ENCODE peak calls at places on chromosomes 4 and X, in six cellular contexts. R is GM23338, X is dorsolateral prefrontal cortex, E is NCI-H2081, Q is H1, I is NCI-H345. W is an unnamed sample.

GRCh38 chr4:153713840-153714239 is 29.8 kb downstream of the TLR2 start:
- DNase-seq in X (no peak), R (no peak), Q (no peak), E (no peak), I (no peak), W (no peak)

GRCh38 chrX:40087574-40088298 is 10.0 kb downstream of the BCOR start:
- DNase-seq in E (no peak), I (no peak), R (no peak), Q (no peak), X (no peak), W (no peak)

GRCh38 chr4:5545271-5545670 is 163.1 kb downstream of the EVC2 start:
- DNase-seq in R (no peak), I (no peak), Q (no peak), X (no peak), E (no peak), W (no peak)

GRCh38 chr4:83618991-83619390 is 83.1 kb downstream of the GPAT3 start:
- DNase-seq in I (no peak), R (no peak), E (no peak), X (no peak), Q (no peak), W (no peak)

GRCh38 chr4:113382704-113383103 is 333.3 kb downstream of the ANK2 start:
- DNase-seq in R (no peak), E (no peak), Q (no peak), I (no peak), X (no peak), W (no peak)

GRCh38 chr4:5126857-5127256 is 75.6 kb downstream of the STK32B start:
- DNase-seq in R (no peak), Q (no peak), E (no peak), I (peak; percentile 26), X (no peak), W (no peak)

GRCh38 chrX:97399400-97399799 is 515.7 kb downstream of the RPA4 start:
- DNase-seq in I (no peak), Q (no peak), R (no peak), E (no peak), X (no peak), W (no peak)

GRCh38 chr4:9812530-9813340 is 31.3 kb downstream of the DRD5 start:
- DNase-seq in E (no peak), I (no peak), R (no peak), X (no peak), Q (no peak), W (no peak)

GRCh38 chr4:87445964-87446363 is 23.6 kb downstream of the NUDT9 start:
- DNase-seq in R (no peak), E (no peak), Q (no peak), X (no peak), I (no peak), W (no peak)

GRCh38 chrX:75623535-75623934 is 100.7 kb upstream of the ZDHHC15 start:
- DNase-seq in R (peak; percentile 49), Q (no peak), E (no peak), I (peak; percentile 0), X (no peak), W (no peak)

GRCh38 chr4:16857425-16857824 is 41.0 kb downstream of the LDB2 start:
- DNase-seq in R (no peak), E (no peak), Q (no peak), X (no peak), I (no peak), W (no peak)

GRCh38 chrX:110006826-110007375 is 4.0 kb downstream of the TMEM164 start:
- DNase-seq in R (no peak), X (no peak), I (no peak), Q (no peak), E (no peak), W (no peak)

GRCh38 chr4:13905543-13905942 is 278.0 kb upstream of the BOD1L1 start:
- DNase-seq in E (no peak), Q (no peak), R (no peak), I (no peak), X (no peak), W (no peak)

GRCh38 chrX:15816886-15817285 is 26.6 kb downstream of the ZRSR2 start:
- DNase-seq in X (no peak), Q (no peak), I (no peak), R (peak; percentile 11), E (no peak), W (no peak)

GRCh38 chrX:39661508-39661907 is 436.2 kb downstream of the BCOR start:
- DNase-seq in X (no peak), E (no peak), Q (no peak), I (no peak), R (no peak), W (no peak)